ENCODE peak calls at places on chromosomes 4 and X, in seven cellular contexts. S is GM23338; C is upper lobe of right lung; A is lower lobe of right lung; M is heart right ventricle; B is GM13976; O is CD8-positive, alpha-beta T cell. N is an unnamed sample.

GRCh38 chr4:44629280-44629866 is 22.1 kb downstream of the YIPF7 start:
- DNase-seq in B (peak), S (peak), A (no peak), M (no peak), C (no peak), O (peak), N (no peak)

GRCh38 chrX:38561951-38562719 is 793 bp downstream of the TSPAN7 start:
- DNase-seq in O (peak), B (peak), A (peak), C (peak), M (peak), S (peak), N (peak)

GRCh38 chrX:124594017-124594651 is 247.8 kb downstream of the SH2D1A start:
- DNase-seq in A (no peak), C (no peak), M (no peak), S (no peak), B (no peak), O (no peak), N (no peak)

GRCh38 chrX:103688949-103689348 is 2.5 kb upstream of the MORF4L2 start:
- DNase-seq in M (no peak), S (peak), C (no peak), B (peak), A (no peak), O (no peak), N (no peak)

GRCh38 chrX:151396042-151396826 is 772 bp upstream of the VMA21 start:
- DNase-seq in S (peak), A (peak), B (peak), C (peak), M (no peak), O (peak), N (no peak)

GRCh38 chr4:151304226-151304625 is 21.2 kb downstream of the SH3D19 start:
- DNase-seq in O (no peak), A (no peak), S (no peak), M (no peak), C (no peak), B (no peak), N (no peak)

GRCh38 chr4:6560416-6561172 is 14.4 kb upstream of the MAN2B2 start:
- DNase-seq in S (no peak), O (no peak), M (no peak), A (no peak), B (no peak), C (no peak), N (no peak)

GRCh38 chr4:125191252-125191651 is 123.5 kb upstream of the FAT4 start:
- DNase-seq in S (no peak), C (no peak), B (no peak), O (no peak), A (no peak), M (no peak), N (no peak)

GRCh38 chrX:97740886-97741285 is 857.2 kb downstream of the RPA4 start:
- DNase-seq in S (no peak), A (no peak), C (no peak), B (no peak), O (no peak), M (no peak), N (no peak)

GRCh38 chr4:22477136-22477793 is 38.6 kb downstream of the ADGRA3 start:
- DNase-seq in C (no peak), B (no peak), S (no peak), M (no peak), A (no peak), O (no peak), N (no peak)

GRCh38 chr4:73660808-73661207 is 40.6 kb upstream of the RASSF6 start:
- DNase-seq in A (no peak), S (no peak), O (no peak), B (no peak), C (no peak), M (no peak), N (no peak)

GRCh38 chr4:73662709-73663546 is 42.7 kb upstream of the RASSF6 start:
- DNase-seq in O (no peak), A (no peak), S (peak), M (no peak), C (no peak), B (peak), N (no peak)

GRCh38 chr4:73664470-73664869 is 44.2 kb upstream of the RASSF6 start:
- DNase-seq in M (no peak), S (no peak), C (no peak), A (no peak), O (no peak), B (no peak), N (no peak)

GRCh38 chr4:73661646-73662119 is 41.4 kb upstream of the RASSF6 start:
- DNase-seq in B (no peak), M (no peak), C (no peak), S (no peak), O (no peak), A (no peak), N (no peak)
- TF ChIP-seq CTCF in B (no peak), M (no peak), C (no peak), S (no peak), O (no peak), A (no peak), N (no peak)

GRCh38 chr4:54657194-54657555 is 582 bp upstream of the KIT start:
- DNase-seq in C (no peak), O (no peak), B (no peak), S (peak), M (no peak), A (no peak), N (no peak)

GRCh38 chr4:54657556-54658313 is at the start of gene KIT:
- DNase-seq in M (peak), C (peak), O (peak), S (peak), B (peak), A (peak), N (peak)

GRCh38 chr4:54660145-54660535 is 2.4 kb downstream of the KIT start:
- DNase-seq in S (no peak), A (no peak), O (no peak), M (no peak), B (no peak), C (no peak), N (no peak)

GRCh38 chr4:54659213-54660144 is 1.7 kb downstream of the KIT start:
- DNase-seq in S (peak), O (no peak), C (no peak), B (peak), M (no peak), A (no peak), N (no peak)

GRCh38 chr4:54658321-54659093 is 750 bp downstream of the KIT start:
- DNase-seq in M (peak), C (peak), S (peak), O (peak), B (peak), A (peak), N (no peak)
- TF ChIP-seq CTCF in M (no peak), C (peak), S (no peak), O (no peak), B (no peak), A (peak), N (peak)

DNA sequence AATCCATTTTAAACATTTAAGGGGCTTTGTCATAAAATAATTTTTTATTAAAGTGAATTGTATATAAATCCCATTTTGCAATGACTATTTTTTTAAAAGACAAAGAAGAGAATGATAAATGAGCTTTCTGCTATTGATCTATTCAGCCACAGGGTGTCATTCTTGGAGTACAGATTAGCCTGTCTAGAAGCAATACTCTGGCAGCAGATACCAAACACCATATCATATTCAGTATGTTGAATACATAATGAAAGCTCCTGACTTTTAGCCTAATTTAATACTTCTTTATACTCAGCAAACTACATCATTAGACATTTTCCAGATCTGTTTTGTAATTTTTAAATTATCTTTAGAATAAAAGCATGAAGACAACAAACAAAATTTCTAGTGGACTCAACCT is 496.3 kb downstream of the PDGFC start:
- DNase-seq in C (no peak), S (no peak), B (no peak), O (no peak), A (no peak), M (no peak), N (no peak)
- TF ChIP-seq CTCF in C (peak), S (peak), B (peak), O (no peak), A (peak), M (peak), N (peak)

GRCh38 chrX:49291615-49292337 is 11.7 kb upstream of the GAGE10 start:
- DNase-seq in O (peak), B (peak), M (peak), A (peak), S (peak), C (peak), N (no peak)
- TF ChIP-seq CTCF in O (peak), B (peak), M (peak), A (peak), S (peak), C (peak), N (peak)

GRCh38 chrX:3548743-3549441 is 164.6 kb downstream of the PRKX start:
- DNase-seq in B (no peak), S (peak), O (no peak), A (no peak), C (no peak), M (no peak), N (no peak)
- TF ChIP-seq CTCF in B (no peak), S (peak), O (no peak), A (peak), C (peak), M (no peak), N (peak)

N was measured in chondrocyte.